ENCODE peak calls at places on chromosome 15, in five cellular contexts. F, X, S, W and I are unnamed samples.
A peak's percentile ranks its signal among the peaks of the same experiment; 100 is the strongest.

GRCh38 chr15:60421544-60421943 is 23.8 kb upstream of the ANXA2 start:
- DNase-seq in F (no peak), X (peak; percentile 83), S (no peak), W (no peak), I (no peak)

GRCh38 chr15:79035111-79035601 is 55.4 kb downstream of the RASGRF1 start:
- DNase-seq in F (no peak), X (peak; percentile 68), S (peak; percentile 13), W (no peak), I (no peak)

GRCh38 chr15:56948000-56948765 is 29.7 kb downstream of the TCF12 start:
- DNase-seq in F (no peak), X (no peak), S (no peak), W (no peak), I (no peak)

GRCh38 chr15:75758071-75758872 is 45.6 kb upstream of the CSPG4 start:
- DNase-seq in F (peak; percentile 82), X (peak; percentile 93), S (peak; percentile 88), W (peak; percentile 95), I (peak; percentile 85)

GRCh38 chr15:48473667-48474066 is 142.4 kb downstream of the DUT start:
- DNase-seq in F (no peak), X (no peak), S (no peak), W (no peak), I (no peak)

GRCh38 chr15:89912145-89912673 is 543 bp downstream of the ARPIN start:
- DNase-seq in F (peak; percentile 51), X (peak; percentile 25), S (peak; percentile 38), W (no peak), I (no peak)

GRCh38 chr15:36807134-36807764 is 227.8 kb downstream of the CDIN1 start:
- DNase-seq in F (no peak), X (no peak), S (no peak), W (no peak), I (no peak)

GRCh38 chr15:26212109-26212508 is 349.0 kb upstream of the ATP10A start:
- DNase-seq in F (no peak), X (no peak), S (no peak), W (no peak), I (no peak)

GRCh38 chr15:99536422-99537033 is 29.3 kb upstream of the MEF2A start:
- DNase-seq in F (no peak), X (peak; percentile 39), S (no peak), W (no peak), I (no peak)

GRCh38 chr15:92449476-92449875 is 55.8 kb downstream of the ST8SIA2 start:
- DNase-seq in F (no peak), X (no peak), S (no peak), W (no peak), I (no peak)

GRCh38 chr15:90227336-90227735 is 6.4 kb downstream of the CIB1 start:
- DNase-seq in F (no peak), X (no peak), S (no peak), W (no peak), I (no peak)

GRCh38 chr15:96330450-96331140 is at the start of gene NR2F2:
- DNase-seq in F (peak; percentile 72), X (peak; percentile 91), S (peak; percentile 87), W (no peak), I (peak; percentile 85)

GRCh38 chr15:101536166-101536874 is 46.8 kb upstream of the PCSK6 start:
- DNase-seq in F (no peak), X (no peak), S (no peak), W (no peak), I (no peak)

GRCh38 chr15:40342421-40343313 is 1.9 kb upstream of the CCDC9B start:
- DNase-seq in F (no peak), X (no peak), S (no peak), W (no peak), I (no peak)

GRCh38 chr15:35495075-35495474 is 50.9 kb downstream of the DPH6 start:
- DNase-seq in F (no peak), X (no peak), S (no peak), W (peak; percentile 74), I (no peak)

GRCh38 chr15:67905628-67906027 is 65.8 kb upstream of the RNU6-1 start:
- DNase-seq in F (no peak), X (no peak), S (no peak), W (no peak), I (no peak)

GRCh38 chr15:63198752-63199250 is 9.4 kb downstream of the RAB8B start:
- DNase-seq in F (no peak), X (no peak), S (no peak), W (peak; percentile 92), I (peak; percentile 38)

GRCh38 chr15:58666957-58667356 is 82.5 kb downstream of the ADAM10 start:
- DNase-seq in F (no peak), X (no peak), S (no peak), W (no peak), I (no peak)

GRCh38 chr15:51775967-51776816 is 24.8 kb downstream of the TMOD2 start:
- DNase-seq in F (no peak), X (peak; percentile 47), S (peak; percentile 52), W (peak; percentile 73), I (peak; percentile 47)

GRCh38 chr15:57327985-57328471 is 48.3 kb upstream of the CGNL1 start:
- DNase-seq in F (no peak), X (no peak), S (no peak), W (no peak), I (no peak)

GRCh38 chr15:88714782-88715372 is 76.1 kb downstream of the ISG20 start:
- DNase-seq in F (no peak), X (no peak), S (no peak), W (no peak), I (no peak)